ENCODE peak calls at places on chromosome 5, in four cellular contexts. One of them, this sample, is unnamed.

GRCh38 chr5:153965102-153965645 is 73.5 kb downstream of the FAM114A2 start:
- DNase-seq in AG08395: peak
- DNase-seq in renal cortical epithelial cell: peak
- DNase-seq in kidney tubule cell: peak
- DNase-seq in this sample: peak

GRCh38 chr5:10289353-10289752 is 18.3 kb downstream of the CMBL start:
- DNase-seq in AG08395: peak
- DNase-seq in renal cortical epithelial cell: peak
- DNase-seq in kidney tubule cell: peak
- DNase-seq in this sample: peak

GRCh38 chr5:31626604-31627234 is 12.2 kb upstream of the PDZD2 start:
- DNase-seq in AG08395: no peak
- DNase-seq in renal cortical epithelial cell: no peak
- DNase-seq in kidney tubule cell: no peak
- DNase-seq in this sample: no peak

GRCh38 chr5:78929833-78930232 is 55.3 kb downstream of the ARSB start:
- DNase-seq in AG08395: no peak
- DNase-seq in renal cortical epithelial cell: peak
- DNase-seq in kidney tubule cell: peak
- DNase-seq in this sample: no peak

GRCh38 chr5:95565280-95565920 is 10.5 kb downstream of the ARSK start:
- DNase-seq in AG08395: peak
- DNase-seq in renal cortical epithelial cell: peak
- DNase-seq in kidney tubule cell: peak
- DNase-seq in this sample: no peak

GRCh38 chr5:80686757-80687156 is 32.0 kb upstream of the DHFR start:
- DNase-seq in AG08395: peak
- DNase-seq in renal cortical epithelial cell: peak
- DNase-seq in kidney tubule cell: peak
- DNase-seq in this sample: peak

GRCh38 chr5:55438931-55439477 is 95.8 kb downstream of the PLPP1 start:
- DNase-seq in AG08395: peak
- DNase-seq in renal cortical epithelial cell: peak
- DNase-seq in kidney tubule cell: peak
- DNase-seq in this sample: peak

GRCh38 chr5:79120221-79120620 is 8.6 kb downstream of the BHMT start:
- DNase-seq in AG08395: no peak
- DNase-seq in renal cortical epithelial cell: peak
- DNase-seq in kidney tubule cell: peak
- DNase-seq in this sample: no peak

GRCh38 chr5:146507428-146507827 is 8.6 kb downstream of the GPR151 start:
- DNase-seq in AG08395: no peak
- DNase-seq in renal cortical epithelial cell: no peak
- DNase-seq in kidney tubule cell: no peak
- DNase-seq in this sample: no peak

GRCh38 chr5:175257847-175258194 is 186.2 kb downstream of the DRD1 start:
- DNase-seq in AG08395: no peak
- DNase-seq in renal cortical epithelial cell: no peak
- DNase-seq in kidney tubule cell: no peak
- DNase-seq in this sample: no peak

GRCh38 chr5:54754878-54755277 is 230.5 kb downstream of the ESM1 start:
- DNase-seq in AG08395: no peak
- DNase-seq in renal cortical epithelial cell: no peak
- DNase-seq in kidney tubule cell: no peak
- DNase-seq in this sample: no peak

GRCh38 chr5:180105827-180106312 is 34.3 kb upstream of the RNF130 start:
- DNase-seq in AG08395: no peak
- DNase-seq in renal cortical epithelial cell: no peak
- DNase-seq in kidney tubule cell: no peak
- DNase-seq in this sample: no peak

GRCh38 chr5:93476211-93476851 is 104.7 kb downstream of the NR2F1-AS1 start:
- DNase-seq in AG08395: no peak
- DNase-seq in renal cortical epithelial cell: no peak
- DNase-seq in kidney tubule cell: no peak
- DNase-seq in this sample: no peak

GRCh38 chr5:122500245-122501086 is 188.4 kb downstream of the SNCAIP start:
- DNase-seq in AG08395: peak
- DNase-seq in renal cortical epithelial cell: peak
- DNase-seq in kidney tubule cell: peak
- DNase-seq in this sample: peak

GRCh38 chr5:28896949-28897348 is 1858.6 kb upstream of the CDH9 start:
- DNase-seq in AG08395: peak
- DNase-seq in renal cortical epithelial cell: no peak
- DNase-seq in kidney tubule cell: no peak
- DNase-seq in this sample: no peak

GRCh38 chr5:61450880-61451279 is 118.8 kb downstream of the ZSWIM6 start:
- DNase-seq in AG08395: peak
- DNase-seq in renal cortical epithelial cell: peak
- DNase-seq in kidney tubule cell: peak
- DNase-seq in this sample: peak

GRCh38 chr5:65203746-65204145 is 278.0 kb downstream of the ADAMTS6 start:
- DNase-seq in AG08395: peak
- DNase-seq in renal cortical epithelial cell: peak
- DNase-seq in kidney tubule cell: peak
- DNase-seq in this sample: no peak

GRCh38 chr5:169652057-169652456 is 15.0 kb downstream of the DOCK2 start:
- DNase-seq in AG08395: no peak
- DNase-seq in renal cortical epithelial cell: no peak
- DNase-seq in kidney tubule cell: no peak
- DNase-seq in this sample: no peak

GRCh38 chr5:157108961-157109360 is at the start of gene HAVCR2:
- DNase-seq in AG08395: no peak
- DNase-seq in renal cortical epithelial cell: peak
- DNase-seq in kidney tubule cell: peak
- DNase-seq in this sample: no peak

GRCh38 chr5:173878224-173878967 is 9.8 kb upstream of the CPEB4 start:
- DNase-seq in AG08395: no peak
- DNase-seq in renal cortical epithelial cell: no peak
- DNase-seq in kidney tubule cell: no peak
- DNase-seq in this sample: no peak

GRCh38 chr5:158979749-158980521 is 119.8 kb downstream of the EBF1 start:
- DNase-seq in AG08395: peak
- DNase-seq in renal cortical epithelial cell: peak
- DNase-seq in kidney tubule cell: peak
- DNase-seq in this sample: peak

GRCh38 chr5:127088226-127088625 is 14.9 kb upstream of the C5orf63 start:
- DNase-seq in AG08395: peak
- DNase-seq in renal cortical epithelial cell: peak
- DNase-seq in kidney tubule cell: peak
- DNase-seq in this sample: peak

GRCh38 chr5:91206734-91207133 is 176.4 kb downstream of the ARRDC3 start:
- DNase-seq in AG08395: peak
- DNase-seq in renal cortical epithelial cell: peak
- DNase-seq in kidney tubule cell: peak
- DNase-seq in this sample: no peak

GRCh38 chr5:173973614-173973969 is 15.4 kb upstream of the C5orf47 start:
- DNase-seq in AG08395: no peak
- DNase-seq in renal cortical epithelial cell: no peak
- DNase-seq in kidney tubule cell: peak
- DNase-seq in this sample: no peak

GRCh38 chr5:124932791-124933600 is 186.6 kb upstream of the ZNF608 start:
- DNase-seq in AG08395: peak
- DNase-seq in renal cortical epithelial cell: peak
- DNase-seq in kidney tubule cell: peak
- DNase-seq in this sample: peak

GRCh38 chr5:82356808-82357671 is 78.9 kb upstream of the RPS23 start:
- DNase-seq in AG08395: peak
- DNase-seq in renal cortical epithelial cell: peak
- DNase-seq in kidney tubule cell: peak
- DNase-seq in this sample: peak

GRCh38 chr5:1078206-1078605 is 33.7 kb downstream of the SLC12A7 start:
- DNase-seq in AG08395: no peak
- DNase-seq in renal cortical epithelial cell: no peak
- DNase-seq in kidney tubule cell: no peak
- DNase-seq in this sample: no peak

GRCh38 chr5:36777105-36777757 is 99.3 kb upstream of the NIPBL start:
- DNase-seq in AG08395: peak
- DNase-seq in renal cortical epithelial cell: peak
- DNase-seq in kidney tubule cell: peak
- DNase-seq in this sample: no peak

GRCh38 chr5:138282918-138283742 is 8.7 kb upstream of the GFRA3 start:
- DNase-seq in AG08395: peak
- DNase-seq in renal cortical epithelial cell: peak
- DNase-seq in kidney tubule cell: peak
- DNase-seq in this sample: peak

GRCh38 chr5:152329191-152329590 is 75.9 kb downstream of the NMUR2 start:
- DNase-seq in AG08395: no peak
- DNase-seq in renal cortical epithelial cell: no peak
- DNase-seq in kidney tubule cell: no peak
- DNase-seq in this sample: no peak

GRCh38 chr5:143262393-143263174 is 140.9 kb downstream of the NR3C1 start:
- DNase-seq in AG08395: peak
- DNase-seq in renal cortical epithelial cell: peak
- DNase-seq in kidney tubule cell: peak
- DNase-seq in this sample: no peak

This sample was measured in Caki2.